ENCODE peak calls at places on chromosomes 11 and 22, in eight cellular contexts. H, U, A, R, V, L, Q and E are unnamed samples.

GRCh38 chr11:94544832-94545640 is 1.3 kb downstream of the FUT4 start:
- DNase-seq in A (no peak), H (no peak), L (peak; percentile 51), R (no peak), Q (no peak), U (no peak), V (no peak), E (no peak)

GRCh38 chr22:41846268-41847002 is 13.5 kb downstream of the SREBF2 start:
- DNase-seq in L (peak; percentile 36), H (no peak), Q (no peak), R (no peak), U (no peak), A (no peak), V (no peak), E (no peak)

GRCh38 chr22:47270463-47271135 is 508.1 kb downstream of the TBC1D22A start:
- DNase-seq in V (no peak), U (no peak), L (no peak), R (no peak), Q (no peak), A (no peak), H (no peak), E (no peak)

GRCh38 chr22:45887202-45888131 is 89.5 kb downstream of the WNT7B start:
- DNase-seq in R (no peak), L (no peak), Q (no peak), V (no peak), U (no peak), A (no peak), H (no peak), E (peak; percentile 90)

GRCh38 chr11:103877221-103877620 is 159.2 kb upstream of the DDI1 start:
- DNase-seq in L (no peak), V (no peak), U (peak; percentile 17), H (no peak), R (no peak), A (no peak), Q (no peak), E (no peak)

GRCh38 chr11:30474151-30474954 is 111.8 kb downstream of the MPPED2 start:
- DNase-seq in Q (no peak), V (no peak), U (no peak), L (peak; percentile 30), A (no peak), H (no peak), R (no peak), E (no peak)

GRCh38 chr11:23570828-23571227 is 710.6 kb upstream of the CCDC179 start:
- DNase-seq in A (no peak), R (no peak), L (no peak), H (no peak), V (no peak), Q (peak; percentile 49), U (no peak), E (no peak)

GRCh38 chr11:12756101-12756500 is 81.9 kb downstream of the TEAD1 start:
- DNase-seq in V (no peak), L (no peak), Q (no peak), R (no peak), U (no peak), A (no peak), H (no peak), E (no peak)

GRCh38 chr11:9568854-9569587 is 4.4 kb upstream of the WEE1 start:
- DNase-seq in H (no peak), U (peak; percentile 90), V (peak; percentile 46), Q (peak; percentile 67), A (peak; percentile 72), R (no peak), L (peak; percentile 92), E (peak; percentile 70)

GRCh38 chr11:123640677-123641494 is 13.5 kb downstream of the SCN3B start:
- DNase-seq in Q (no peak), R (peak; percentile 17), H (peak; percentile 0), V (no peak), L (peak; percentile 83), U (peak; percentile 35), A (peak; percentile 38), E (peak; percentile 19)

GRCh38 chr11:43943357-43943930 is 1.0 kb downstream of the C11orf96 start:
- DNase-seq in Q (no peak), L (no peak), H (no peak), U (no peak), R (no peak), A (no peak), V (no peak), E (no peak)

GRCh38 chr22:31923166-31923565 is 21.2 kb upstream of the YWHAH start:
- DNase-seq in L (no peak), V (no peak), R (peak; percentile 26), U (no peak), A (no peak), Q (no peak), H (no peak), E (no peak)

GRCh38 chr22:17267661-17268330 is 48.6 kb upstream of the ADA2 start:
- DNase-seq in R (no peak), V (no peak), U (no peak), H (no peak), A (no peak), L (peak; percentile 43), Q (no peak), E (no peak)

GRCh38 chr11:69374110-69374981 is 80.4 kb downstream of the MYEOV start:
- DNase-seq in V (no peak), A (no peak), R (no peak), H (peak; percentile 62), Q (no peak), L (no peak), U (no peak), E (no peak)

GRCh38 chr11:104254347-104254746 is 90.4 kb upstream of the PDGFD start:
- DNase-seq in U (peak; percentile 26), A (peak; percentile 62), V (peak; percentile 14), H (no peak), L (peak; percentile 92), R (no peak), Q (no peak), E (peak; percentile 3)

GRCh38 chr11:109241988-109242387 is 180.0 kb upstream of the C11orf87 start:
- DNase-seq in L (peak; percentile 5), Q (no peak), R (no peak), H (no peak), A (no peak), U (no peak), V (no peak), E (no peak)

GRCh38 chr11:61512435-61512834 is 3.9 kb downstream of the LRRC10B start:
- DNase-seq in R (no peak), V (no peak), A (no peak), Q (no peak), U (no peak), H (no peak), L (no peak), E (no peak)

GRCh38 chr11:18731427-18731826 is 5.4 kb upstream of the IGSF22 start:
- DNase-seq in R (no peak), H (no peak), L (no peak), A (no peak), V (no peak), U (no peak), Q (no peak), E (no peak)

GRCh38 chr22:44190381-44190976 is 9.8 kb downstream of the PARVG start:
- DNase-seq in H (no peak), Q (no peak), R (no peak), V (no peak), L (no peak), A (no peak), U (no peak), E (no peak)

GRCh38 chr11:79335681-79336080 is 105.1 kb downstream of the TENM4 start:
- DNase-seq in U (no peak), H (no peak), A (no peak), V (no peak), Q (no peak), R (no peak), L (no peak), E (no peak)

GRCh38 chr22:39685336-39686177 is 115.0 kb downstream of the CACNA1I start:
- DNase-seq in L (peak; percentile 42), V (no peak), U (no peak), A (no peak), H (no peak), R (no peak), Q (no peak), E (no peak)

GRCh38 chr11:8707541-8708270 is 25.1 kb downstream of the RPL27A start:
- DNase-seq in R (no peak), U (no peak), L (no peak), Q (no peak), V (no peak), H (no peak), A (no peak), E (no peak)

GRCh38 chr11:129637983-129638776 is 177.5 kb upstream of the TMEM45B start:
- DNase-seq in A (no peak), V (no peak), H (no peak), U (no peak), R (no peak), L (no peak), Q (no peak), E (no peak)

GRCh38 chr11:10454902-10455631 is at the start of gene AMPD3:
- DNase-seq in V (peak; percentile 45), U (peak; percentile 82), Q (peak; percentile 95), H (peak; percentile 78), A (peak; percentile 78), R (peak; percentile 31), L (peak; percentile 24), E (peak; percentile 86)

GRCh38 chr11:112318661-112319060 is 58.0 kb upstream of the PLET1 start:
- DNase-seq in R (no peak), U (no peak), A (no peak), L (no peak), V (no peak), Q (no peak), H (no peak), E (no peak)

GRCh38 chr22:19036523-19037273 is 85.5 kb downstream of the DGCR2 start:
- DNase-seq in A (no peak), H (no peak), Q (no peak), L (peak; percentile 55), V (no peak), R (no peak), U (peak; percentile 32), E (no peak)

GRCh38 chr11:33065445-33066178 is 26.2 kb downstream of the TCP11L1 start:
- DNase-seq in U (peak; percentile 77), V (peak; percentile 44), R (peak; percentile 36), A (peak; percentile 56), Q (no peak), H (no peak), L (peak; percentile 92), E (peak; percentile 54)

GRCh38 chr11:64971421-64972233 is at the start of gene MAJIN:
- DNase-seq in Q (no peak), A (peak; percentile 60), U (peak; percentile 88), R (peak; percentile 54), V (no peak), H (no peak), L (peak; percentile 97), E (peak; percentile 66)

GRCh38 chr11:123616505-123617198 is 37.8 kb downstream of the SCN3B start:
- DNase-seq in A (no peak), Q (no peak), H (peak; percentile 10), L (no peak), R (no peak), V (no peak), U (no peak), E (no peak)

GRCh38 chr11:74031310-74031676 is 22.4 kb upstream of the UCP3 start:
- DNase-seq in R (no peak), A (no peak), L (no peak), H (no peak), V (no peak), Q (no peak), U (no peak), E (no peak)

GRCh38 chr22:37496651-37497599 is 10.7 kb upstream of the MFNG start:
- DNase-seq in Q (peak; percentile 96), L (peak; percentile 76), H (no peak), A (peak; percentile 97), U (peak; percentile 49), V (no peak), R (no peak), E (peak; percentile 56)

GRCh38 chr11:64317325-64317960 is at the start of gene TRMT112:
- DNase-seq in V (peak; percentile 96), A (peak; percentile 97), Q (peak; percentile 87), U (peak; percentile 99), R (peak; percentile 91), H (peak; percentile 79), L (peak; percentile 98), E (peak; percentile 97)

GRCh38 chr11:16173798-16174197 is 182.5 kb downstream of the SOX6 start:
- DNase-seq in Q (no peak), U (no peak), L (no peak), R (no peak), H (no peak), V (no peak), A (no peak), E (no peak)

GRCh38 chr22:27110985-27111451 is 453.6 kb downstream of the MIAT start:
- DNase-seq in R (no peak), Q (no peak), A (peak; percentile 82), L (peak; percentile 40), U (peak; percentile 78), H (peak; percentile 83), V (no peak), E (no peak)